ENCODE peak calls at places on chromosomes 13 and 19, in five cellular contexts. Z is CD8-positive, alpha-beta memory T cell; D is AG04450; I is lung; J is adrenal gland. Y is an unnamed sample.

GRCh38 chr13:52869050-52869449 is 20.6 kb upstream of the PCDH8 start:
- DNase-seq in Z (no peak), D (no peak), I (no peak), J (no peak), Y (no peak)

GRCh38 chr19:41297628-41298326 is 12.2 kb upstream of the CCDC97 start:
- DNase-seq in Z (no peak), D (no peak), I (no peak), J (peak), Y (no peak)

GRCh38 chr13:110921209-110921608 is 6.3 kb upstream of the ANKRD10 start:
- DNase-seq in Z (no peak), D (no peak), I (no peak), J (no peak), Y (no peak)

GRCh38 chr13:62250501-62251175 is 835.0 kb upstream of the PCDH20 start:
- DNase-seq in Z (no peak), D (no peak), I (no peak), J (no peak), Y (no peak)

GRCh38 chr13:99426426-99426825 is 74.8 kb upstream of the TM9SF2 start:
- DNase-seq in Z (no peak), D (no peak), I (no peak), J (peak), Y (no peak)

GRCh38 chr13:80783926-80784325 is 443.0 kb upstream of the SPRY2 start:
- DNase-seq in Z (no peak), D (no peak), I (no peak), J (no peak), Y (no peak)

GRCh38 chr13:28474491-28475134 is 20.3 kb downstream of the FLT1 start:
- DNase-seq in Z (no peak), D (no peak), I (no peak), J (no peak), Y (no peak)

GRCh38 chr13:52450793-52451116 is 321 bp upstream of the VPS36 start:
- DNase-seq in Z (no peak), D (no peak), I (no peak), J (no peak), Y (no peak)

GRCh38 chr13:106680796-106681482 is 113.0 kb upstream of the ARGLU1 start:
- DNase-seq in Z (no peak), D (no peak), I (no peak), J (no peak), Y (peak)

GRCh38 chr19:54162884-54163283 is 3.4 kb upstream of the LENG1 start:
- DNase-seq in Z (no peak), D (no peak), I (no peak), J (no peak), Y (no peak)

GRCh38 chr19:45637890-45638667 is 1.1 kb downstream of the EML2 start:
- DNase-seq in Z (no peak), D (no peak), I (no peak), J (peak), Y (no peak)

GRCh38 chr13:111213964-111214726 is 99.0 kb downstream of the ARHGEF7 start:
- DNase-seq in Z (no peak), D (no peak), I (peak), J (no peak), Y (no peak)

GRCh38 chr19:992670-993055 is 7.6 kb upstream of the GRIN3B start:
- DNase-seq in Z (no peak), D (no peak), I (no peak), J (no peak), Y (no peak)

GRCh38 chr13:98427331-98427995 is 149.4 kb downstream of the STK24 start:
- DNase-seq in Z (no peak), D (no peak), I (no peak), J (no peak), Y (no peak)

GRCh38 chr13:27470042-27470830 is 19.9 kb upstream of the MTIF3 start:
- DNase-seq in Z (no peak), D (no peak), I (no peak), J (no peak), Y (no peak)

GRCh38 chr19:1396019-1396767 is 5.1 kb downstream of the GAMT start:
- DNase-seq in Z (no peak), D (no peak), I (no peak), J (no peak), Y (no peak)

GRCh38 chr19:46678110-46678732 is 17.2 kb upstream of the DACT3 start:
- DNase-seq in Z (peak), D (no peak), I (no peak), J (no peak), Y (no peak)

GRCh38 chr19:41541990-41542584 is 33.9 kb upstream of the CEACAM21 start:
- DNase-seq in Z (peak), D (no peak), I (peak), J (peak), Y (no peak)

GRCh38 chr13:113860051-113860471 is 3.8 kb downstream of the GAS6 start:
- DNase-seq in Z (no peak), D (no peak), I (no peak), J (peak), Y (no peak)

GRCh38 chr13:39016789-39017188 is 21.1 kb downstream of the PROSER1 start:
- DNase-seq in Z (peak), D (no peak), I (no peak), J (no peak), Y (no peak)

GRCh38 chr19:39093761-39094160 is 9.6 kb downstream of the ACP7 start:
- DNase-seq in Z (no peak), D (peak), I (no peak), J (no peak), Y (no peak)

GRCh38 chr19:29292146-29292545 is 79.2 kb upstream of the UQCRFS1 start:
- DNase-seq in Z (no peak), D (no peak), I (no peak), J (no peak), Y (no peak)

GRCh38 chr13:71590654-71591148 is 276.3 kb downstream of the DACH1 start:
- DNase-seq in Z (no peak), D (no peak), I (no peak), J (no peak), Y (no peak)

GRCh38 chr13:23447927-23448326 is 14.4 kb upstream of the SACS start:
- DNase-seq in Z (no peak), D (peak), I (no peak), J (no peak), Y (no peak)

GRCh38 chr13:46761174-46761573 is 35.8 kb downstream of the ESD start:
- DNase-seq in Z (no peak), D (no peak), I (no peak), J (no peak), Y (no peak)

GRCh38 chr13:60018536-60018935 is 145.2 kb downstream of the DIAPH3 start:
- DNase-seq in Z (no peak), D (no peak), I (no peak), J (no peak), Y (no peak)

GRCh38 chr19:53467503-53468262 is at the start of gene ZNF813:
- DNase-seq in Z (peak), D (peak), I (peak), J (peak), Y (peak)

GRCh38 chr13:110572778-110573118 is 11.2 kb upstream of the RAB20 start:
- DNase-seq in Z (no peak), D (no peak), I (no peak), J (no peak), Y (no peak)

GRCh38 chr13:24264976-24265375 is 44.4 kb upstream of the C1QTNF9 start:
- DNase-seq in Z (peak), D (no peak), I (peak), J (peak), Y (no peak)

GRCh38 chr19:48624067-48624594 is 4.8 kb downstream of the SPHK2 start:
- DNase-seq in Z (peak), D (peak), I (peak), J (peak), Y (peak)

GRCh38 chr13:86729206-86729605 is 930.0 kb upstream of the SLITRK6 start:
- DNase-seq in Z (no peak), D (no peak), I (no peak), J (no peak), Y (no peak)

GRCh38 chr13:41942462-41943094 is 18.3 kb downstream of the VWA8 start:
- DNase-seq in Z (no peak), D (peak), I (no peak), J (no peak), Y (no peak)

GRCh38 chr13:27043013-27043412 is 128.6 kb downstream of the USP12 start:
- DNase-seq in Z (no peak), D (peak), I (peak), J (peak), Y (peak)

GRCh38 chr19:32976223-32976805 is 4.3 kb downstream of the FAAP24 start:
- DNase-seq in Z (peak), D (no peak), I (peak), J (peak), Y (peak)

GRCh38 chr13:71882120-71882519 is 15.1 kb upstream of the DACH1 start:
- DNase-seq in Z (no peak), D (no peak), I (no peak), J (no peak), Y (no peak)

GRCh38 chr13:45811891-45812583 is 39.5 kb downstream of the SIAH3 start:
- DNase-seq in Z (no peak), D (no peak), I (no peak), J (no peak), Y (no peak)

GRCh38 chr19:7706662-7707454 is 4.9 kb upstream of the FCER2 start:
- DNase-seq in Z (no peak), D (no peak), I (no peak), J (no peak), Y (no peak)

GRCh38 chr19:7709932-7710460 is 8.1 kb upstream of the FCER2 start:
- DNase-seq in Z (no peak), D (no peak), I (no peak), J (no peak), Y (no peak)

GRCh38 chr19:7706188-7706530 is 4.2 kb upstream of the FCER2 start:
- DNase-seq in Z (no peak), D (no peak), I (no peak), J (no peak), Y (no peak)

GRCh38 chr19:7705387-7706187 is 3.7 kb upstream of the FCER2 start:
- DNase-seq in Z (peak), D (no peak), I (peak), J (peak), Y (no peak)

DNA sequence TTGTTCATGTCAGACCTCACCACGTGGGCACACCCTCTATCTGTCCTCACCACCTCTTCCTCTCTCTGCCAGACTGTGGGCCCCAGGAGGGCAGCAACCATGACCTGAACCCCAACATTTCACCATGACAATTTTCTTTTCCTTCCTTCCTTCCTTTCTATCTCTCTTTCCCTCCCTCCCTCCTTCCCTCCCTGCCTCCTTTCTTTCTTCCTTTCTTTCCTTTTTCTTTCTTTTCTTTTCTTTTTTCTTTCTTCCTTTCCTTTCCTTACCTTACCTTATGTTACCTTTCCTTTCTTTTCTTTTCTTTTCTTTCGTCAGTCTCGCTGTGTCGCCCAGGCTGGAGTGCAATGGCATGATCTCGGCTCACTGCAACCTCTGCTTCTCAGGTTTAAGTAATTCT is 8.7 kb upstream of the FCER2 start:
- DNase-seq in Z (no peak), D (no peak), I (no peak), J (no peak), Y (no peak)
- H3K27ac ChIP-seq in Z (no peak), D (no peak), I (no peak), J (no peak), Y (no peak)

GRCh38 chr13:109362606-109363005 is 423.8 kb downstream of the IRS2 start:
- DNase-seq in Z (no peak), D (no peak), I (no peak), J (no peak), Y (no peak)
- H3K27ac ChIP-seq in Z (no peak), D (no peak), I (no peak), J (no peak), Y (no peak)

DNA sequence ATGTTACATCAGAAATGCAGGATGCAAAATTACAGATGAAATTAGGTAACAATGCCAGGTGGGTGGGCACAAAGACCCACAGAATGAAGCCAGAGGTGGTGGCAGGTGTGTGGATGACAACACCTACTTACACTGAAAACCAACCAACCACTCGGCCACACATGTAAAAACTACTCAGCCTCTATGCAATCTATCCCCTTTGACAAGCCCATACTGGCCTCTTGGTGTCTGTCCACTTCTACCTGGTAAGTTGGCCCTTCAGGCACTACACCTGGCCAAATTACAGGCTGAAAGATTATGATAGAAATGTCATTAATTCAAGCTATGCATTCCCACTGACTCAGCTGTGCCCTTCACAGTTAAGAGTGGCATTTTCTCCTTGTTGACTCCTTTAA is 50.0 kb downstream of the BRD4 start:
- DNase-seq in Z (no peak), D (no peak), I (no peak), J (no peak), Y (no peak)
- H3K27ac ChIP-seq in Z (no peak), D (no peak), I (no peak), J (peak), Y (no peak)

GRCh38 chr19:5628919-5629481 is 6.1 kb downstream of the SAFB start:
- DNase-seq in Z (no peak), D (no peak), I (no peak), J (peak), Y (no peak)
- H3K27ac ChIP-seq in Z (no peak), D (no peak), I (no peak), J (peak), Y (no peak)